ENCODE peak calls at places on chromosomes 4 and X, in seven cellular contexts. Y is astrocyte of the spinal cord, A is mesothelial cell of epicardium, U is lower lobe of right lung, E is natural killer cell, K is tibial artery, M is cardiac fibroblast. T is an unnamed sample.

GRCh38 chr4:183182873-183183725 is 84.0 kb downstream of the WWC2 start:
- DNase-seq in A (no peak), U (peak), Y (peak), K (peak), E (no peak), M (peak), T (no peak)

GRCh38 chr4:127995776-127996175 is 30.6 kb downstream of the ABHD18 start:
- DNase-seq in U (peak), K (no peak), E (no peak), Y (peak), A (no peak), M (peak), T (no peak)

GRCh38 chrX:9644335-9644734 is 121.3 kb downstream of the GPR143 start:
- DNase-seq in U (no peak), Y (no peak), K (no peak), A (no peak), M (no peak), E (peak), T (peak)

GRCh38 chrX:39643533-39643932 is 454.2 kb downstream of the BCOR start:
- DNase-seq in A (no peak), Y (no peak), E (no peak), U (no peak), K (no peak), M (no peak), T (no peak)

GRCh38 chrX:70079297-70079696 is 17.0 kb downstream of the OTUD6A start:
- DNase-seq in E (no peak), K (no peak), A (no peak), M (no peak), Y (no peak), U (no peak), T (no peak)

GRCh38 chr4:71360844-71361243 is 22.0 kb downstream of the SLC4A4 start:
- DNase-seq in A (no peak), Y (no peak), M (no peak), U (no peak), K (no peak), E (no peak), T (no peak)

GRCh38 chr4:7076694-7077082 is 8.8 kb upstream of the GRPEL1 start:
- DNase-seq in U (no peak), M (no peak), Y (no peak), K (no peak), A (no peak), E (no peak), T (no peak)

GRCh38 chrX:13081385-13082285 is 37.2 kb upstream of the FAM9C start:
- DNase-seq in E (no peak), Y (no peak), M (no peak), A (no peak), K (no peak), U (no peak), T (no peak)

GRCh38 chr4:153521995-153522799 is 56.0 kb downstream of the TMEM131L start:
- DNase-seq in K (no peak), U (no peak), E (peak), Y (no peak), A (no peak), M (no peak), T (no peak)

GRCh38 chr4:52670121-52670520 is 11.0 kb upstream of the USP46 start:
- DNase-seq in E (no peak), K (no peak), M (no peak), U (no peak), A (no peak), Y (no peak), T (no peak)

GRCh38 chr4:54215379-54216072 is 13.6 kb upstream of the PDGFRA start:
- DNase-seq in K (no peak), E (no peak), M (no peak), U (no peak), A (no peak), Y (no peak), T (no peak)

GRCh38 chr4:54213001-54213400 is 16.1 kb upstream of the PDGFRA start:
- DNase-seq in U (no peak), M (peak), E (no peak), Y (no peak), A (no peak), K (no peak), T (no peak)

GRCh38 chr4:54213812-54214211 is 15.3 kb upstream of the PDGFRA start:
- DNase-seq in U (no peak), A (no peak), Y (no peak), M (peak), K (no peak), E (no peak), T (no peak)

GRCh38 chr4:54218736-54219135 is 10.4 kb upstream of the PDGFRA start:
- DNase-seq in E (no peak), A (no peak), U (no peak), Y (no peak), M (no peak), K (no peak), T (no peak)

DNA sequence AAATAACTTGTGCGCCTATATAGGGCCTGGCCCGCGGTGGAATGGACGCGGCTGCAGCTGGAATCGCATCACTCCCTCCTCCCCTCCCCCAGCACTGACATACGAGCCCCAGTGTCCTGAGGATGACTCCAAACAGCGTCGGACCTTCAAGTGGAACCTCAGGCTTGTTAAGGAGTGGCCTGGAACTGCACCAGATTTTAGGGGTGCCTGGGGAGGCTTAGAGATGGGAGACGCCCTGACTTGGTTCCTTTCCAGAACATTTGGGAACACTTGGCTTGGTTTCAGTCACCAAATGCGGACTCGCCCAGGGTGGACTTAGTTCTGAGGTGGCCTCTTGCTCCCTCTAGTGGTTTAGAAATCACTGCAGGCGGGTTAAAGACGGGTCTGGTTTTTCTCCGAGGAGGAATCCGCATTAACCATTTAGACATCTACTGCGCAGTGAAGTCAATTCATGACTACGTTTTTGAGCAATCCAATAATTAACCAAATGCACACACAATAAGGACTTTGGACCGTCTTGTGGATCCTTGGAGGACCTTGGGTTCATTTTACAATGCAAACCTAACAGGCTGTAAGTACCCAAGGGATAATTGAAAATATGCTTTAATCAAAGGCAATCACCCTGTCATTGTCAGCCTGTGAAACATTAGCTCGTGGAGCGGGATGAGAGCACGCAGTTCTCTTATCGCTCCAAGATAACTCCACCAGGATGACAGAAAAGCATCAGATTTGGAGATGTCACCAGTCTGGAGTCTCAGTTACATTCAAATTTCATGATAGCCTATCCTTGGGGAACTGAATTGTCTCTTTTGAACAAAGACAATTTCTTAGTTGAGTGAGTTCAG is 11.2 kb upstream of the PDGFRA start:
- DNase-seq in K (peak), Y (peak), M (peak), E (peak), U (peak), A (no peak), T (peak)
- TF ChIP-seq CTCF in K (peak), Y (peak), M (peak), E (peak), U (peak), A (peak), T (peak)

GRCh38 chrX:100975212-100975611 is 5.7 kb downstream of the ARL13A start:
- DNase-seq in U (no peak), A (no peak), K (no peak), Y (no peak), M (peak), E (no peak), T (no peak)
- TF ChIP-seq CTCF in U (no peak), A (no peak), K (no peak), Y (no peak), M (no peak), E (no peak), T (no peak)

GRCh38 chrX:87376896-87377295 is 140.7 kb upstream of the KLHL4 start:
- DNase-seq in A (no peak), U (no peak), E (no peak), M (no peak), Y (no peak), K (no peak), T (no peak)
- TF ChIP-seq CTCF in A (no peak), U (no peak), E (no peak), M (no peak), Y (no peak), K (no peak), T (no peak)

GRCh38 chrX:155867821-155868220 is 13.3 kb upstream of the VAMP7 start:
- DNase-seq in M (no peak), E (no peak), Y (no peak), A (no peak), K (no peak), U (no peak), T (no peak)

GRCh38 chrX:155865193-155865592 is 16.0 kb upstream of the VAMP7 start:
- DNase-seq in A (no peak), Y (no peak), M (no peak), K (no peak), U (no peak), E (no peak), T (no peak)

DNA sequence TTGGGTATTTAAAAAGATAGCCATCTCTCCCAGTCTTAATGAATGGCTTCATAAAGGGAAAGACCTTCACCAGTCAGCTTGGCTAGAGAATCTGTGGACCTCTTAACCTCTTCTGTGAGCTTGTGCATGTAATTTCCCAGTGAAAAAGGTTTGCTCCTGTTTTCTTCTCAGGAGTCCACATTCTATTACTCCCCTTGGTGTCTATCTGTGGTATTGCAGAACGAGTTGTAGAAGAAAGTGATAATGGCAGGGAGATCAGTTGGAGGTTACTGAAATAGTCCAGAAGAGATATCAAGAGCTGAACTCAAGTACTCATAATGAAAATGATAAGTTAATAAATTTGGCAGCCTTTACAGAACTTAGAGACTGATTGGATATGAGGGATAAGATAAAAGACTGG is 16.5 kb upstream of the VAMP7 start:
- DNase-seq in A (no peak), E (no peak), Y (no peak), U (no peak), K (no peak), M (peak), T (no peak)
- TF ChIP-seq CTCF in A (no peak), E (no peak), Y (no peak), U (no peak), K (no peak), M (peak), T (no peak)

DNA sequence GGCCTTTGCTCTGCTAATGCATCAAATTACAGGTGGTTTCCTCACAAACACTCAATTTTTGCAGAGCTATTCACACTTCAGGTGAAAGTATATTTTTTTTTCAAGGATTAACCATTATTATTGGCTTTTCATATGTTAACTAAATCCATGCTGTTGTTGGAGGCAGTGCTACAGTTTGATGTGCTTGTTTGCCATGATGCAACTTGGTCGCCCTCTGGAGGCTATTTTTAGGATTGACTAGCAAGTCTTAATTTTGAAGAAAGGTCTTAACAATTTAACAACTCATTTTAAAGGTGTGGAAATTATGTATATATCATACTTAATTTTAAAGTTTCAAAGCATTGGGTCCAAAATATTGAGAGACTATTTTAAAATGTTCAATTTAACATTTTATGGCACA is 168.8 kb upstream of the FAM47A start:
- DNase-seq in U (no peak), A (no peak), Y (peak), K (no peak), E (no peak), M (peak), T (peak)
- TF ChIP-seq CTCF in U (peak), A (peak), Y (peak), K (peak), E (no peak), M (peak), T (peak)

DNA sequence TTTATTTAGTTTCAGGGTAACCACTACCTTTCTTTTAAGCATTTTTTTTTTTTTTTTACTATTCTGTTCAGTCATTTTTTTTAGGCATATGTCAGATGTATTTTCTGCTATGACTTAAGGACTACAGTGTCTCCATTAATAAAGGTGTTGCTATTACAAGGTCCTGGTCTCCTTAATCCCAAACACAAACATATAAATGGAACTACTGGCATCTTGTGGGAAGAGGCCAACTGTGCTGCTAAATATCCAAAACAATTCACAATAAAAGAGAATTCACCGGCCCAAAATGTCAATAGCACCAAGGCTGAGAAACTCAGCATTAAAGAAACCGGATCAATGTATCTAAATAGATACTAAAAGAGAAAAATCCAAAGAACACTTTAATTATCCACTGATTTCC is 26.4 kb downstream of the LCORL start:
- DNase-seq in Y (no peak), M (no peak), U (no peak), E (no peak), A (no peak), K (no peak), T (no peak)
- TF ChIP-seq CTCF in Y (no peak), M (no peak), U (no peak), E (no peak), A (no peak), K (no peak), T (no peak)

GRCh38 chr4:8182858-8183725 is 16.0 kb upstream of the SH3TC1 start:
- DNase-seq in A (peak), E (no peak), U (peak), Y (peak), K (peak), M (peak), T (no peak)

GRCh38 chr4:8182294-8182693 is 16.8 kb upstream of the SH3TC1 start:
- DNase-seq in Y (no peak), E (no peak), U (no peak), M (no peak), K (no peak), A (no peak), T (no peak)

GRCh38 chr4:8185280-8185679 is 13.8 kb upstream of the SH3TC1 start:
- DNase-seq in U (no peak), K (no peak), M (peak), E (no peak), A (no peak), Y (peak), T (no peak)

GRCh38 chr4:8185930-8186329 is 13.2 kb upstream of the SH3TC1 start:
- DNase-seq in Y (peak), M (no peak), K (no peak), U (no peak), A (no peak), E (no peak), T (no peak)

DNA sequence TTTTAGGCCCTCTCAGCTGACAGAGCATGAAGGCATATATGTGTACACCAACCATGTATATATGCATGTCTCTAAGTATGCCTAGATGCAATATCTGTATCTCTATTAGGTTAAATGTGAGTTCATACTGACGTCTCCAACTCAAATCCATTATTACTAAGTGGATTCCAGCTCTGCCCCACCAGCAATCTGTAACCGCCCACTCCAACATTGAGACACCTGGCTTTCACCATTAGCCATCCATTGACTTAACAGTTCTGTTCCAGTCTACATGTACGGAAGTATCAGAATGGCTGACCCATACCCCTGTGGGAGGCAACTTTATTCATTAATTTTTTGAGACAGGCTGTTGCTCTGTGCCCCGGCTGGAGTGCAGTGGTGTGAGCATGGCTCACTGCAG is 15.0 kb upstream of the SH3TC1 start:
- DNase-seq in U (no peak), A (no peak), E (no peak), K (no peak), M (peak), Y (no peak), T (no peak)
- TF ChIP-seq CTCF in U (no peak), A (no peak), E (no peak), K (no peak), M (no peak), Y (no peak), T (no peak)